ENCODE peak calls at places on chromosomes 13 and 19, in five cellular contexts. One of them, this sample, is unnamed.

GRCh38 chr19:19587776-19588175 is 30.7 kb downstream of the PBX4 start:
- DNase-seq in cardiac muscle cell: no peak
- DNase-seq in mammary epithelial cell: no peak
- DNase-seq in AG04450: no peak
- DNase-seq in tibial artery: no peak
- DNase-seq in this sample: no peak

GRCh38 chr19:41223431-41224234 is 4.6 kb downstream of the AXL start:
- DNase-seq in cardiac muscle cell: peak; percentile 44
- DNase-seq in mammary epithelial cell: peak; percentile 65
- DNase-seq in AG04450: no peak
- DNase-seq in tibial artery: no peak
- DNase-seq in this sample: no peak

GRCh38 chr13:97344250-97345175 is 89.5 kb upstream of the RAP2A start:
- DNase-seq in tibial artery: peak; percentile 63
- DNase-seq in mammary epithelial cell: peak; percentile 49
- DNase-seq in cardiac muscle cell: peak; percentile 75
- DNase-seq in AG04450: no peak
- DNase-seq in this sample: no peak

GRCh38 chr19:4399871-4400768 is at the start of gene SH3GL1:
- DNase-seq in mammary epithelial cell: peak; percentile 75
- DNase-seq in tibial artery: peak; percentile 88
- DNase-seq in cardiac muscle cell: peak; percentile 96
- DNase-seq in AG04450: peak; percentile 81
- DNase-seq in this sample: no peak

GRCh38 chr13:30572859-30573275 is 44.9 kb upstream of the USPL1 start:
- DNase-seq in tibial artery: no peak
- DNase-seq in cardiac muscle cell: peak; percentile 61
- DNase-seq in mammary epithelial cell: peak; percentile 37
- DNase-seq in AG04450: no peak
- DNase-seq in this sample: no peak

GRCh38 chr19:40778045-40778864 is at the start of gene RAB4B:
- DNase-seq in mammary epithelial cell: peak; percentile 99
- DNase-seq in tibial artery: peak; percentile 100
- DNase-seq in AG04450: peak; percentile 100
- DNase-seq in cardiac muscle cell: peak; percentile 100
- DNase-seq in this sample: peak; percentile 100

GRCh38 chr19:2309734-2310362 is 1.9 kb upstream of the LINGO3 start:
- DNase-seq in AG04450: no peak
- DNase-seq in tibial artery: no peak
- DNase-seq in cardiac muscle cell: peak; percentile 18
- DNase-seq in mammary epithelial cell: no peak
- DNase-seq in this sample: no peak

GRCh38 chr13:45807520-45808099 is 43.9 kb downstream of the SIAH3 start:
- DNase-seq in tibial artery: no peak
- DNase-seq in cardiac muscle cell: peak; percentile 56
- DNase-seq in mammary epithelial cell: peak; percentile 61
- DNase-seq in AG04450: no peak
- DNase-seq in this sample: peak; percentile 39

GRCh38 chr19:45090598-45090997 is 2.4 kb upstream of the PPP1R37 start:
- DNase-seq in cardiac muscle cell: no peak
- DNase-seq in mammary epithelial cell: no peak
- DNase-seq in tibial artery: no peak
- DNase-seq in AG04450: no peak
- DNase-seq in this sample: no peak
- H3K4me3 ChIP-seq in cardiac muscle cell: no peak overlapping the region
- H3K4me3 ChIP-seq in mammary epithelial cell: no peak overlapping the region
- H3K4me3 ChIP-seq in tibial artery: peak overlapping the region; percentile 83
- H3K4me3 ChIP-seq in AG04450: peak overlapping the region; percentile 51
- H3K4me3 ChIP-seq in this sample: no peak overlapping the region

GRCh38 chr19:7924651-7925170 is 1.2 kb downstream of the CTXN1 start:
- DNase-seq in AG04450: no peak
- DNase-seq in tibial artery: no peak
- DNase-seq in cardiac muscle cell: no peak
- DNase-seq in mammary epithelial cell: no peak
- DNase-seq in this sample: no peak
- H3K4me3 ChIP-seq in AG04450: no peak overlapping the region
- H3K4me3 ChIP-seq in tibial artery: peak overlapping the region; percentile 61
- H3K4me3 ChIP-seq in cardiac muscle cell: peak overlapping the region; percentile 63
- H3K4me3 ChIP-seq in mammary epithelial cell: no peak overlapping the region
- H3K4me3 ChIP-seq in this sample: no peak overlapping the region

GRCh38 chr13:114119196-114119595 is 13.2 kb downstream of the RASA3 start:
- DNase-seq in cardiac muscle cell: peak; percentile 92
- DNase-seq in mammary epithelial cell: peak; percentile 30
- DNase-seq in tibial artery: no peak
- DNase-seq in AG04450: peak; percentile 85
- DNase-seq in this sample: no peak

GRCh38 chr13:114116734-114117133 is 15.7 kb downstream of the RASA3 start:
- DNase-seq in AG04450: no peak
- DNase-seq in cardiac muscle cell: no peak
- DNase-seq in mammary epithelial cell: no peak
- DNase-seq in tibial artery: no peak
- DNase-seq in this sample: no peak

GRCh38 chr13:114115796-114116195 is 16.6 kb downstream of the RASA3 start:
- DNase-seq in AG04450: no peak
- DNase-seq in mammary epithelial cell: no peak
- DNase-seq in cardiac muscle cell: no peak
- DNase-seq in tibial artery: no peak
- DNase-seq in this sample: no peak

GRCh38 chr13:114118763-114119123 is 13.7 kb downstream of the RASA3 start:
- DNase-seq in tibial artery: no peak
- DNase-seq in cardiac muscle cell: peak; percentile 62
- DNase-seq in mammary epithelial cell: no peak
- DNase-seq in AG04450: no peak
- DNase-seq in this sample: no peak

DNA sequence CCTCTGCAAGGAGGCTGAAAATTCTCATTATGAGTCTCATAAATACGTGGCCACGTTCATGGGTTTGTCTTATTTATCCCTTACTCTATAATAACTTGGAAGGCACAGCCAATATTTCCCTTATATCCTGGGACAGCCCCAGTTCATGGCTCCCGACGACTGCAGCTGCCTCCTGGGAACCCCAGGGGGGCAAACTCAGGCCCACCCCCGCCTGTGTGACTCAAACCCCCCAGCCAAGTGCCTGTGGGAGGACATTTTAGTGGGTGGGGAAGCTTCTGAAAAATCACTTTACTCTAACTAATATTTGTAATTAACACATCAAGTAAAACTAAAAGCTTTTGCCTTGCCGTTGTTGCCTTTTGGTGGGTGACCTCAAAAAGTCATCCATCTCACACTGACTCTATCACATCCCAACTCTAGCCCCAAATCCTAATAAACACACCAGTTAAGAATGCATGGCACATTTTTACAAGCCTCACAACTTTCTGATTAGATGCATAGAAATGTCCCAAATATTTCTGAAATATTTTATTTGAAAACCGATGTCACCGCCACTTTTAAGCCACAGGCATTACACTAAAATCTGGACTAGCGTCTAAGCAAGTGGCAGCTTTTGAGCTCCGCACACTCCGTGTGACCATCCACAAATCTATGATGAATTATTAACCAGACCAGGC is 14.2 kb downstream of the RASA3 start:
- DNase-seq in AG04450: no peak
- DNase-seq in tibial artery: peak; percentile 5
- DNase-seq in mammary epithelial cell: no peak
- DNase-seq in cardiac muscle cell: no peak
- DNase-seq in this sample: no peak
- H3K4me3 ChIP-seq in AG04450: peak overlapping the region; percentile 37
- H3K4me3 ChIP-seq in tibial artery: no peak overlapping the region
- H3K4me3 ChIP-seq in mammary epithelial cell: no peak overlapping the region
- H3K4me3 ChIP-seq in cardiac muscle cell: no peak overlapping the region
- H3K4me3 ChIP-seq in this sample: no peak overlapping the region

GRCh38 chr19:48455171-48455907 is at the start of gene KCNJ14:
- DNase-seq in AG04450: no peak
- DNase-seq in mammary epithelial cell: no peak
- DNase-seq in tibial artery: no peak
- DNase-seq in cardiac muscle cell: no peak
- DNase-seq in this sample: no peak
- H3K4me3 ChIP-seq in AG04450: no peak within 1 kb of the TSS
- H3K4me3 ChIP-seq in mammary epithelial cell: no peak within 1 kb of the TSS
- H3K4me3 ChIP-seq in tibial artery: no peak within 1 kb of the TSS
- H3K4me3 ChIP-seq in cardiac muscle cell: no peak within 1 kb of the TSS
- H3K4me3 ChIP-seq in this sample: no peak within 1 kb of the TSS